ENCODE peak calls at places on chromosomes 1 and 21, in seven cellular contexts. S, K, E, X, R, W and U are unnamed samples.

GRCh38 chr1:31723828-31724359 is 20.1 kb upstream of the COL16A1 start:
- DNase-seq in S (no peak), K (no peak), E (peak; percentile 74), X (peak; percentile 77), R (peak; percentile 83), W (no peak), U (peak; percentile 72)

GRCh38 chr1:180192172-180192571 is 37.5 kb downstream of the QSOX1 start:
- DNase-seq in S (no peak), K (no peak), E (no peak), X (no peak), R (no peak), W (no peak), U (no peak)

GRCh38 chr1:151277249-151277648 is 4.8 kb upstream of the ZNF687 start:
- DNase-seq in S (no peak), K (no peak), E (no peak), X (no peak), R (no peak), W (peak; percentile 38), U (peak; percentile 54)

GRCh38 chr1:38889589-38889988 is 8.2 kb upstream of the GJA9 start:
- DNase-seq in S (no peak), K (no peak), E (no peak), X (no peak), R (no peak), W (no peak), U (no peak)

GRCh38 chr21:28099296-28099695 is 893.4 kb downstream of the LTN1 start:
- DNase-seq in S (no peak), K (no peak), E (no peak), X (no peak), R (no peak), W (no peak), U (no peak)

GRCh38 chr1:19009882-19010321 is 53.4 kb upstream of the IFFO2 start:
- DNase-seq in S (no peak), K (peak; percentile 55), E (no peak), X (no peak), R (no peak), W (no peak), U (no peak)

GRCh38 chr1:109556563-109556962 is 8.1 kb downstream of the GNAI3 start:
- DNase-seq in S (no peak), K (no peak), E (no peak), X (no peak), R (no peak), W (no peak), U (no peak)

GRCh38 chr1:206803221-206803730 is 31.0 kb upstream of the IL10 start:
- DNase-seq in S (peak; percentile 69), K (no peak), E (peak; percentile 67), X (no peak), R (no peak), W (peak; percentile 81), U (peak; percentile 67)

GRCh38 chr1:234579967-234580366 is 30.0 kb downstream of the IRF2BP2 start:
- DNase-seq in S (no peak), K (no peak), E (peak; percentile 51), X (no peak), R (no peak), W (no peak), U (peak; percentile 45)

GRCh38 chr1:5244631-5245285 is 590.3 kb downstream of the AJAP1 start:
- DNase-seq in S (no peak), K (no peak), E (no peak), X (no peak), R (no peak), W (no peak), U (no peak)

GRCh38 chr1:181090653-181091126 is 2.2 kb downstream of the IER5 start:
- DNase-seq in S (no peak), K (no peak), E (no peak), X (no peak), R (no peak), W (no peak), U (no peak)

GRCh38 chr1:247646867-247647266 is 32.7 kb downstream of the OR13G1 start:
- DNase-seq in S (no peak), K (no peak), E (no peak), X (no peak), R (no peak), W (no peak), U (no peak)

GRCh38 chr1:15231714-15232201 is 15.3 kb upstream of the FHAD1 start:
- DNase-seq in S (no peak), K (no peak), E (peak; percentile 58), X (no peak), R (no peak), W (peak; percentile 68), U (peak; percentile 49)

GRCh38 chr1:175267716-175268416 is 75.3 kb upstream of the KIAA0040 start:
- DNase-seq in S (no peak), K (no peak), E (no peak), X (no peak), R (no peak), W (no peak), U (no peak)

GRCh38 chr1:8004113-8004802 is 21.9 kb downstream of the ERRFI1 start:
- DNase-seq in S (no peak), K (no peak), E (no peak), X (no peak), R (no peak), W (no peak), U (no peak)

GRCh38 chr1:183234660-183235476 is 48.8 kb downstream of the LAMC2 start:
- DNase-seq in S (peak; percentile 37), K (peak; percentile 83), E (no peak), X (peak; percentile 28), R (no peak), W (no peak), U (no peak)

GRCh38 chr1:172478485-172478884 is 34.6 kb upstream of the PIGC start:
- DNase-seq in S (no peak), K (no peak), E (no peak), X (no peak), R (no peak), W (no peak), U (no peak)